ENCODE peak calls at places on chromosome X, in six cellular contexts. One of them, this sample, is unnamed.
A peak's percentile ranks its signal among the peaks of the same experiment; 100 is the strongest.

GRCh38 chrX:118595501-118596042 is 100.0 kb downstream of the DOCK11 start:
- DNase-seq in CD4-positive, alpha-beta T cell: no peak
- DNase-seq in fibroblast of lung: no peak
- DNase-seq in cardiac muscle cell: peak; percentile 6
- DNase-seq in PC-3: no peak
- DNase-seq in sigmoid colon: no peak
- DNase-seq in this sample: no peak

GRCh38 chrX:54479471-54480122 is 16.4 kb downstream of the FGD1 start:
- DNase-seq in fibroblast of lung: no peak
- DNase-seq in PC-3: no peak
- DNase-seq in CD4-positive, alpha-beta T cell: no peak
- DNase-seq in cardiac muscle cell: peak; percentile 28
- DNase-seq in sigmoid colon: no peak
- DNase-seq in this sample: no peak

GRCh38 chrX:34734383-34734782 is 77.3 kb upstream of the TMEM47 start:
- DNase-seq in cardiac muscle cell: peak; percentile 3
- DNase-seq in PC-3: peak; percentile 16
- DNase-seq in CD4-positive, alpha-beta T cell: no peak
- DNase-seq in fibroblast of lung: peak; percentile 48
- DNase-seq in sigmoid colon: no peak
- DNase-seq in this sample: no peak

GRCh38 chrX:110003167-110004156 is 548 bp downstream of the TMEM164 start:
- DNase-seq in cardiac muscle cell: peak; percentile 23
- DNase-seq in fibroblast of lung: peak; percentile 13
- DNase-seq in sigmoid colon: peak; percentile 65
- DNase-seq in PC-3: no peak
- DNase-seq in CD4-positive, alpha-beta T cell: no peak
- DNase-seq in this sample: peak; percentile 8

GRCh38 chrX:129593137-129593536 is 53.1 kb downstream of the OCRL start:
- DNase-seq in cardiac muscle cell: peak; percentile 26
- DNase-seq in fibroblast of lung: peak; percentile 70
- DNase-seq in sigmoid colon: no peak
- DNase-seq in PC-3: peak; percentile 34
- DNase-seq in CD4-positive, alpha-beta T cell: no peak
- DNase-seq in this sample: no peak

GRCh38 chrX:106955004-106955772 is 35.0 kb downstream of the CLDN2 start:
- DNase-seq in fibroblast of lung: peak; percentile 4
- DNase-seq in PC-3: peak; percentile 82
- DNase-seq in sigmoid colon: no peak
- DNase-seq in CD4-positive, alpha-beta T cell: no peak
- DNase-seq in cardiac muscle cell: peak; percentile 7
- DNase-seq in this sample: no peak

GRCh38 chrX:102934624-102935023 is 2.4 kb upstream of the RAB40AL start:
- DNase-seq in fibroblast of lung: peak; percentile 30
- DNase-seq in cardiac muscle cell: peak; percentile 44
- DNase-seq in PC-3: peak; percentile 67
- DNase-seq in sigmoid colon: no peak
- DNase-seq in CD4-positive, alpha-beta T cell: peak; percentile 9
- DNase-seq in this sample: no peak

GRCh38 chrX:124679199-124679598 is 332.8 kb downstream of the SH2D1A start:
- DNase-seq in CD4-positive, alpha-beta T cell: no peak
- DNase-seq in PC-3: no peak
- DNase-seq in cardiac muscle cell: no peak
- DNase-seq in sigmoid colon: no peak
- DNase-seq in fibroblast of lung: no peak
- DNase-seq in this sample: no peak

GRCh38 chrX:17375361-17375630 is 296 bp downstream of the NHS start:
- DNase-seq in cardiac muscle cell: no peak
- DNase-seq in PC-3: no peak
- DNase-seq in sigmoid colon: peak; percentile 71
- DNase-seq in fibroblast of lung: no peak
- DNase-seq in CD4-positive, alpha-beta T cell: no peak
- DNase-seq in this sample: no peak

GRCh38 chrX:114619874-114620273 is 36.0 kb downstream of the HTR2C start:
- DNase-seq in CD4-positive, alpha-beta T cell: no peak
- DNase-seq in fibroblast of lung: no peak
- DNase-seq in PC-3: peak; percentile 39
- DNase-seq in cardiac muscle cell: peak; percentile 5
- DNase-seq in sigmoid colon: no peak
- DNase-seq in this sample: no peak

GRCh38 chrX:130336531-130336930 is 3.2 kb upstream of the SLC25A14 start:
- DNase-seq in cardiac muscle cell: no peak
- DNase-seq in PC-3: no peak
- DNase-seq in sigmoid colon: no peak
- DNase-seq in CD4-positive, alpha-beta T cell: no peak
- DNase-seq in fibroblast of lung: no peak
- DNase-seq in this sample: no peak

GRCh38 chrX:22093550-22093949 is 61.4 kb downstream of the PHEX start:
- DNase-seq in sigmoid colon: no peak
- DNase-seq in PC-3: no peak
- DNase-seq in CD4-positive, alpha-beta T cell: no peak
- DNase-seq in fibroblast of lung: no peak
- DNase-seq in cardiac muscle cell: no peak
- DNase-seq in this sample: no peak

GRCh38 chrX:103220511-103221406 is 5.9 kb downstream of the BEX4 start:
- DNase-seq in sigmoid colon: no peak
- DNase-seq in PC-3: no peak
- DNase-seq in CD4-positive, alpha-beta T cell: no peak
- DNase-seq in cardiac muscle cell: no peak
- DNase-seq in fibroblast of lung: no peak
- DNase-seq in this sample: no peak

GRCh38 chrX:56281789-56282188 is 49.6 kb downstream of the KLF8 start:
- DNase-seq in PC-3: peak; percentile 54
- DNase-seq in fibroblast of lung: peak; percentile 22
- DNase-seq in sigmoid colon: no peak
- DNase-seq in CD4-positive, alpha-beta T cell: no peak
- DNase-seq in cardiac muscle cell: peak; percentile 36
- DNase-seq in this sample: no peak

GRCh38 chrX:21907250-21907649 is 33.3 kb upstream of the SMS start:
- DNase-seq in PC-3: no peak
- DNase-seq in CD4-positive, alpha-beta T cell: no peak
- DNase-seq in sigmoid colon: no peak
- DNase-seq in fibroblast of lung: peak; percentile 36
- DNase-seq in cardiac muscle cell: peak; percentile 21
- DNase-seq in this sample: no peak

GRCh38 chrX:106999002-106999975 is 723 bp downstream of the MORC4 start:
- DNase-seq in CD4-positive, alpha-beta T cell: peak; percentile 35
- DNase-seq in fibroblast of lung: peak; percentile 61
- DNase-seq in PC-3: peak; percentile 73
- DNase-seq in sigmoid colon: peak; percentile 76
- DNase-seq in cardiac muscle cell: peak; percentile 64
- DNase-seq in this sample: no peak

GRCh38 chrX:9492901-9493300 is 28.0 kb downstream of the TBL1X start:
- DNase-seq in CD4-positive, alpha-beta T cell: no peak
- DNase-seq in cardiac muscle cell: no peak
- DNase-seq in PC-3: no peak
- DNase-seq in sigmoid colon: no peak
- DNase-seq in fibroblast of lung: no peak
- DNase-seq in this sample: no peak

GRCh38 chrX:153762636-153763173 is 1.3 kb upstream of the PLXNB3 start:
- DNase-seq in sigmoid colon: no peak
- DNase-seq in CD4-positive, alpha-beta T cell: no peak
- DNase-seq in fibroblast of lung: no peak
- DNase-seq in PC-3: no peak
- DNase-seq in cardiac muscle cell: no peak
- DNase-seq in this sample: no peak

GRCh38 chrX:151151668-151152267 is 24.6 kb upstream of the GPR50 start:
- DNase-seq in PC-3: peak; percentile 64
- DNase-seq in fibroblast of lung: peak; percentile 63
- DNase-seq in CD4-positive, alpha-beta T cell: no peak
- DNase-seq in sigmoid colon: no peak
- DNase-seq in cardiac muscle cell: peak; percentile 64
- DNase-seq in this sample: no peak
- TF ChIP-seq CTCF in PC-3: peak; percentile 86
- TF ChIP-seq CTCF in fibroblast of lung: peak; percentile 69
- TF ChIP-seq CTCF in CD4-positive, alpha-beta T cell: peak; percentile 67
- TF ChIP-seq CTCF in sigmoid colon: peak; percentile 65
- TF ChIP-seq CTCF in cardiac muscle cell: peak; percentile 64
- TF ChIP-seq CTCF in this sample: peak; percentile 74

GRCh38 chrX:1093586-1094538 is 118.6 kb downstream of the CRLF2 start:
- DNase-seq in PC-3: no peak
- DNase-seq in fibroblast of lung: no peak
- DNase-seq in sigmoid colon: peak; percentile 52
- DNase-seq in CD4-positive, alpha-beta T cell: peak; percentile 4
- DNase-seq in cardiac muscle cell: no peak
- DNase-seq in this sample: no peak

GRCh38 chrX:1099146-1099770 is 113.2 kb downstream of the CRLF2 start:
- DNase-seq in PC-3: no peak
- DNase-seq in cardiac muscle cell: no peak
- DNase-seq in CD4-positive, alpha-beta T cell: no peak
- DNase-seq in fibroblast of lung: no peak
- DNase-seq in sigmoid colon: peak; percentile 36
- DNase-seq in this sample: no peak

GRCh38 chrX:1093112-1093511 is 119.3 kb downstream of the CRLF2 start:
- DNase-seq in sigmoid colon: peak; percentile 19
- DNase-seq in fibroblast of lung: no peak
- DNase-seq in CD4-positive, alpha-beta T cell: peak; percentile 50
- DNase-seq in PC-3: no peak
- DNase-seq in cardiac muscle cell: no peak
- DNase-seq in this sample: no peak

GRCh38 chrX:1097328-1097727 is 115.1 kb downstream of the CRLF2 start:
- DNase-seq in sigmoid colon: no peak
- DNase-seq in cardiac muscle cell: no peak
- DNase-seq in CD4-positive, alpha-beta T cell: no peak
- DNase-seq in fibroblast of lung: no peak
- DNase-seq in PC-3: no peak
- DNase-seq in this sample: no peak

DNA sequence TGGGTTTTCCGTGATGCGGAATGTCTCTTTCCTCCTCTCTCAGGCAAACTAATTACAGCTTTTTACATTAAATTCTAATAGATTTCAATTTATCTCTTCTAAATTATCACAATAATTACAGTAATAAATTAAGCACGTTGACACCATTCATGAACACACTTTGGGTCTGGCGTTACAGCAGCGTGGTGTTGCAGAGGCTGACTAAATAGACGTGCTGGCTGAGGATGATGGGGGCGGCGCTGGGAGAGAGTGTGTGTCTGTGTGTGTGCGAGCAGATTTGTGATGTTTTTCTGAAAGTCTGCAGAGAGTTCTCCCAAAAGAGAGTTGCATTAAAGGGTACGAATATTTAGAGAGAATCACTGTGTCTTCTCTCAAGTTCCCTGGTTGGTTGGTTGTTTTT is 117.5 kb downstream of the CRLF2 start:
- DNase-seq in CD4-positive, alpha-beta T cell: no peak
- DNase-seq in sigmoid colon: peak; percentile 7
- DNase-seq in fibroblast of lung: no peak
- DNase-seq in cardiac muscle cell: no peak
- DNase-seq in PC-3: no peak
- DNase-seq in this sample: no peak
- TF ChIP-seq CTCF in CD4-positive, alpha-beta T cell: no peak
- TF ChIP-seq CTCF in sigmoid colon: no peak
- TF ChIP-seq CTCF in fibroblast of lung: no peak
- TF ChIP-seq CTCF in cardiac muscle cell: no peak
- TF ChIP-seq CTCF in PC-3: no peak
- TF ChIP-seq CTCF in this sample: no peak

GRCh38 chrX:95716841-95717240 is 967.8 kb upstream of the DIAPH2 start:
- DNase-seq in PC-3: no peak
- DNase-seq in cardiac muscle cell: no peak
- DNase-seq in CD4-positive, alpha-beta T cell: no peak
- DNase-seq in sigmoid colon: no peak
- DNase-seq in fibroblast of lung: no peak
- DNase-seq in this sample: no peak
- TF ChIP-seq CTCF in PC-3: no peak
- TF ChIP-seq CTCF in cardiac muscle cell: no peak
- TF ChIP-seq CTCF in CD4-positive, alpha-beta T cell: no peak
- TF ChIP-seq CTCF in sigmoid colon: no peak
- TF ChIP-seq CTCF in fibroblast of lung: no peak
- TF ChIP-seq CTCF in this sample: no peak

GRCh38 chrX:48589482-48590162 is 7.7 kb upstream of the WDR13 start:
- DNase-seq in PC-3: no peak
- DNase-seq in fibroblast of lung: peak; percentile 26
- DNase-seq in sigmoid colon: no peak
- DNase-seq in CD4-positive, alpha-beta T cell: no peak
- DNase-seq in cardiac muscle cell: peak; percentile 66
- DNase-seq in this sample: no peak
- TF ChIP-seq CTCF in PC-3: no peak
- TF ChIP-seq CTCF in fibroblast of lung: no peak
- TF ChIP-seq CTCF in sigmoid colon: no peak
- TF ChIP-seq CTCF in CD4-positive, alpha-beta T cell: no peak
- TF ChIP-seq CTCF in cardiac muscle cell: no peak
- TF ChIP-seq CTCF in this sample: no peak

GRCh38 chrX:15686818-15687685 is 22.4 kb upstream of the CLTRN start:
- DNase-seq in PC-3: peak; percentile 81
- DNase-seq in CD4-positive, alpha-beta T cell: peak; percentile 29
- DNase-seq in sigmoid colon: no peak
- DNase-seq in cardiac muscle cell: peak; percentile 60
- DNase-seq in fibroblast of lung: peak; percentile 57
- DNase-seq in this sample: peak; percentile 26
- TF ChIP-seq CTCF in PC-3: peak; percentile 77
- TF ChIP-seq CTCF in CD4-positive, alpha-beta T cell: peak; percentile 61
- TF ChIP-seq CTCF in sigmoid colon: peak; percentile 63
- TF ChIP-seq CTCF in cardiac muscle cell: peak; percentile 64
- TF ChIP-seq CTCF in fibroblast of lung: peak; percentile 69
- TF ChIP-seq CTCF in this sample: peak; percentile 83

GRCh38 chrX:30308263-30309138 is 689 bp downstream of the NR0B1 start:
- DNase-seq in cardiac muscle cell: peak; percentile 16
- DNase-seq in fibroblast of lung: peak; percentile 13
- DNase-seq in PC-3: no peak
- DNase-seq in CD4-positive, alpha-beta T cell: no peak
- DNase-seq in sigmoid colon: no peak
- DNase-seq in this sample: peak; percentile 17
- TF ChIP-seq CTCF in cardiac muscle cell: peak; percentile 26
- TF ChIP-seq CTCF in fibroblast of lung: peak; percentile 24
- TF ChIP-seq CTCF in PC-3: no peak
- TF ChIP-seq CTCF in CD4-positive, alpha-beta T cell: no peak
- TF ChIP-seq CTCF in sigmoid colon: no peak
- TF ChIP-seq CTCF in this sample: peak; percentile 49

DNA sequence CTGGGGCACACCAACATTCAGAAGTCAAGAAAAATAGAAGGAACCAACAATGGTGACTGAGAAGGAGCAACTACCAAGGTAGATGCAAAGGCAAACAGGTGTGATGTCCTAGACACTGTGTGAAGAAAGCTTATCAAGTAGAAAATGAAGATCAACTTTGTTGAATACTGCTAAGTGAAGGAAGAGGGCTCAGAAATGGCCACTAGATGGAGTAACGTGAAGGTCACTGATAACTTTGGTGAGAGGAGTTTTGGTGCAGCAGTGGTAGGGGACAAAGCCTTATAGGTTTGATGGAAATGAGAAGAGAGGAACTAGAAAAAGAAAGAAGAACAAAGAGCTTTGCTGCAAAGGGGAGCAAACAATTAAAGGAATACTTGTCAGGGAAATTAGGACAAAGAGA is 23.5 kb downstream of the OTC start:
- DNase-seq in PC-3: peak; percentile 34
- DNase-seq in cardiac muscle cell: peak; percentile 21
- DNase-seq in CD4-positive, alpha-beta T cell: no peak
- DNase-seq in sigmoid colon: no peak
- DNase-seq in fibroblast of lung: peak; percentile 1
- DNase-seq in this sample: no peak
- TF ChIP-seq CTCF in PC-3: peak; percentile 61
- TF ChIP-seq CTCF in cardiac muscle cell: peak; percentile 50
- TF ChIP-seq CTCF in CD4-positive, alpha-beta T cell: no peak
- TF ChIP-seq CTCF in sigmoid colon: no peak
- TF ChIP-seq CTCF in fibroblast of lung: peak; percentile 56
- TF ChIP-seq CTCF in this sample: peak; percentile 28

GRCh38 chrX:70921709-70922352 is 9.1 kb downstream of the SLC7A3 start:
- DNase-seq in cardiac muscle cell: no peak
- DNase-seq in PC-3: no peak
- DNase-seq in CD4-positive, alpha-beta T cell: no peak
- DNase-seq in fibroblast of lung: no peak
- DNase-seq in sigmoid colon: no peak
- DNase-seq in this sample: no peak

GRCh38 chrX:70916754-70917153 is 8.2 kb upstream of the TEX11 start:
- DNase-seq in PC-3: no peak
- DNase-seq in cardiac muscle cell: no peak
- DNase-seq in CD4-positive, alpha-beta T cell: no peak
- DNase-seq in sigmoid colon: no peak
- DNase-seq in fibroblast of lung: no peak
- DNase-seq in this sample: no peak
- TF ChIP-seq CTCF in PC-3: no peak
- TF ChIP-seq CTCF in cardiac muscle cell: no peak
- TF ChIP-seq CTCF in CD4-positive, alpha-beta T cell: no peak
- TF ChIP-seq CTCF in sigmoid colon: no peak
- TF ChIP-seq CTCF in fibroblast of lung: no peak
- TF ChIP-seq CTCF in this sample: no peak